ENCODE peak calls at places on chromosomes 7 and 10, in ten cellular contexts. E, K, P, L, X, A, H, Y, Z and B are unnamed samples.

GRCh38 chr10:43249151-43249961 is 17.5 kb downstream of the RASGEF1A start:
- DNase-seq in E (no peak), K (peak), P (peak), L (no peak), X (no peak), A (no peak), H (no peak), Y (no peak), Z (no peak), B (no peak)

GRCh38 chr7:15086882-15087281 is 184.3 kb upstream of the DGKB start:
- DNase-seq in E (no peak), K (no peak), P (no peak), L (no peak), X (no peak), A (no peak), H (no peak), Y (no peak), Z (no peak), B (no peak)

GRCh38 chr10:89643812-89644690 is 991 bp downstream of the PANK1 start:
- DNase-seq in E (peak), K (peak), P (peak), L (peak), X (no peak), A (peak), H (peak), Y (peak), Z (peak), B (peak)

GRCh38 chr7:48101880-48102448 is 12.9 kb downstream of the UPP1 start:
- DNase-seq in E (no peak), K (no peak), P (no peak), L (no peak), X (no peak), A (no peak), H (no peak), Y (no peak), Z (no peak), B (no peak)

GRCh38 chr7:117582219-117582704 is 102.4 kb downstream of the CFTR start:
- DNase-seq in E (no peak), K (peak), P (no peak), L (no peak), X (no peak), A (peak), H (no peak), Y (no peak), Z (no peak), B (no peak)

GRCh38 chr10:94403034-94403822 is 887 bp downstream of the TBC1D12 start:
- DNase-seq in E (peak), K (peak), P (peak), L (peak), X (peak), A (no peak), H (peak), Y (peak), Z (peak), B (no peak)

GRCh38 chr10:26391701-26392695 is 46.1 kb upstream of the APBB1IP start:
- DNase-seq in E (no peak), K (no peak), P (peak), L (no peak), X (no peak), A (no peak), H (no peak), Y (no peak), Z (no peak), B (no peak)

GRCh38 chr7:27173412-27174076 is 576 bp downstream of the HOXA10 start:
- DNase-seq in E (no peak), K (peak), P (peak), L (no peak), X (peak), A (no peak), H (no peak), Y (peak), Z (peak), B (no peak)

GRCh38 chr10:73801253-73801590 is 10.2 kb downstream of the NDST2 start:
- DNase-seq in E (no peak), K (no peak), P (no peak), L (no peak), X (no peak), A (no peak), H (no peak), Y (no peak), Z (no peak), B (no peak)

GRCh38 chr10:119655566-119656001 is 4.4 kb downstream of the BAG3 start:
- DNase-seq in E (no peak), K (peak), P (peak), L (peak), X (peak), A (no peak), H (no peak), Y (peak), Z (peak), B (no peak)

GRCh38 chr7:112509390-112509789 is 28.6 kb downstream of the LSMEM1 start:
- DNase-seq in E (no peak), K (no peak), P (no peak), L (no peak), X (no peak), A (no peak), H (no peak), Y (no peak), Z (no peak), B (no peak)

GRCh38 chr7:87328281-87328680 is 17.2 kb upstream of the CROT start:
- DNase-seq in E (no peak), K (no peak), P (no peak), L (no peak), X (no peak), A (no peak), H (no peak), Y (no peak), Z (no peak), B (no peak)

GRCh38 chr10:80599424-80599847 is 61.7 kb downstream of the SH2D4B start:
- DNase-seq in E (no peak), K (peak), P (peak), L (no peak), X (no peak), A (peak), H (peak), Y (no peak), Z (peak), B (peak)

GRCh38 chr7:157470017-157470322 is 133.2 kb downstream of the DNAJB6 start:
- DNase-seq in E (no peak), K (peak), P (no peak), L (no peak), X (no peak), A (no peak), H (no peak), Y (peak), Z (no peak), B (no peak)

GRCh38 chr10:21427804-21428481 is 97.5 kb downstream of the SKIDA1 start:
- DNase-seq in E (no peak), K (no peak), P (no peak), L (no peak), X (no peak), A (no peak), H (no peak), Y (no peak), Z (no peak), B (no peak)

GRCh38 chr10:88759366-88760101 is at the start of gene LIPN:
- DNase-seq in E (no peak), K (peak), P (no peak), L (no peak), X (no peak), A (no peak), H (no peak), Y (no peak), Z (no peak), B (no peak)

GRCh38 chr10:131082991-131083465 is 228.5 kb downstream of the TCERG1L start:
- DNase-seq in E (no peak), K (peak), P (peak), L (no peak), X (no peak), A (no peak), H (no peak), Y (no peak), Z (no peak), B (no peak)

GRCh38 chr10:50614444-50615137 is 9.2 kb downstream of the SGMS1 start:
- DNase-seq in E (no peak), K (no peak), P (no peak), L (no peak), X (no peak), A (no peak), H (no peak), Y (peak), Z (no peak), B (no peak)

GRCh38 chr7:127437241-127437640 is 44.7 kb upstream of the ZNF800 start:
- DNase-seq in E (no peak), K (no peak), P (no peak), L (no peak), X (no peak), A (no peak), H (no peak), Y (no peak), Z (no peak), B (no peak)

GRCh38 chr7:141073173-141073640 is 657 bp upstream of the TMEM178B start:
- DNase-seq in E (no peak), K (no peak), P (peak), L (peak), X (no peak), A (no peak), H (peak), Y (no peak), Z (peak), B (no peak)

GRCh38 chr10:109959571-109960145 is 36.3 kb upstream of the XPNPEP1 start:
- DNase-seq in E (no peak), K (no peak), P (no peak), L (no peak), X (no peak), A (no peak), H (no peak), Y (no peak), Z (no peak), B (no peak)

GRCh38 chr10:132282667-132283603 is 24.8 kb downstream of the STK32C start:
- DNase-seq in E (no peak), K (no peak), P (peak), L (no peak), X (no peak), A (no peak), H (no peak), Y (no peak), Z (no peak), B (no peak)

GRCh38 chr10:35356725-35357092 is 20.4 kb downstream of the CCNY start:
- DNase-seq in E (no peak), K (no peak), P (no peak), L (no peak), X (no peak), A (no peak), H (no peak), Y (no peak), Z (no peak), B (no peak)

GRCh38 chr7:74017122-74017521 is 10.9 kb upstream of the ELN start:
- DNase-seq in E (no peak), K (no peak), P (no peak), L (no peak), X (no peak), A (no peak), H (no peak), Y (no peak), Z (no peak), B (no peak)

GRCh38 chr7:33616752-33617151 is 288.6 kb upstream of the BMPER start:
- DNase-seq in E (no peak), K (no peak), P (no peak), L (no peak), X (no peak), A (no peak), H (no peak), Y (no peak), Z (no peak), B (no peak)

GRCh38 chr10:89391882-89392756 is at the start of gene IFIT1:
- DNase-seq in E (no peak), K (peak), P (peak), L (peak), X (no peak), A (no peak), H (no peak), Y (peak), Z (peak), B (no peak)

GRCh38 chr10:73797324-73798025 is 12.1 kb downstream of the ZSWIM8 start:
- DNase-seq in E (no peak), K (peak), P (no peak), L (no peak), X (no peak), A (no peak), H (no peak), Y (no peak), Z (no peak), B (no peak)

GRCh38 chr7:20598479-20599419 is 16.7 kb upstream of the ABCB5 start:
- DNase-seq in E (no peak), K (no peak), P (peak), L (no peak), X (no peak), A (no peak), H (peak), Y (no peak), Z (no peak), B (peak)

GRCh38 chr10:3552281-3552680 is 232.7 kb downstream of the KLF6 start:
- DNase-seq in E (no peak), K (no peak), P (no peak), L (no peak), X (no peak), A (no peak), H (no peak), Y (no peak), Z (no peak), B (no peak)

GRCh38 chr7:43879477-43879876 is 10.2 kb upstream of the MRPS24 start:
- DNase-seq in E (no peak), K (no peak), P (no peak), L (no peak), X (no peak), A (no peak), H (no peak), Y (no peak), Z (no peak), B (no peak)

GRCh38 chr10:86329093-86329710 is 37.4 kb downstream of the GRID1 start:
- DNase-seq in E (no peak), K (peak), P (peak), L (no peak), X (no peak), A (no peak), H (no peak), Y (no peak), Z (no peak), B (no peak)

GRCh38 chr7:121334875-121335648 is 6.3 kb downstream of the WNT16 start:
- DNase-seq in E (no peak), K (no peak), P (no peak), L (no peak), X (no peak), A (no peak), H (no peak), Y (no peak), Z (no peak), B (no peak)

GRCh38 chr10:8295311-8295710 is 240.8 kb downstream of the GATA3 start:
- DNase-seq in E (no peak), K (no peak), P (no peak), L (no peak), X (no peak), A (no peak), H (no peak), Y (no peak), Z (no peak), B (no peak)

GRCh38 chr10:8283986-8284385 is 229.5 kb downstream of the GATA3 start:
- DNase-seq in E (no peak), K (no peak), P (no peak), L (no peak), X (no peak), A (no peak), H (no peak), Y (no peak), Z (no peak), B (no peak)

GRCh38 chr10:8288600-8288999 is 234.1 kb downstream of the GATA3 start:
- DNase-seq in E (no peak), K (no peak), P (no peak), L (no peak), X (no peak), A (no peak), H (no peak), Y (no peak), Z (no peak), B (no peak)

GRCh38 chr10:8294779-8295178 is 240.3 kb downstream of the GATA3 start:
- DNase-seq in E (no peak), K (no peak), P (no peak), L (no peak), X (no peak), A (no peak), H (no peak), Y (no peak), Z (no peak), B (no peak)

DNA sequence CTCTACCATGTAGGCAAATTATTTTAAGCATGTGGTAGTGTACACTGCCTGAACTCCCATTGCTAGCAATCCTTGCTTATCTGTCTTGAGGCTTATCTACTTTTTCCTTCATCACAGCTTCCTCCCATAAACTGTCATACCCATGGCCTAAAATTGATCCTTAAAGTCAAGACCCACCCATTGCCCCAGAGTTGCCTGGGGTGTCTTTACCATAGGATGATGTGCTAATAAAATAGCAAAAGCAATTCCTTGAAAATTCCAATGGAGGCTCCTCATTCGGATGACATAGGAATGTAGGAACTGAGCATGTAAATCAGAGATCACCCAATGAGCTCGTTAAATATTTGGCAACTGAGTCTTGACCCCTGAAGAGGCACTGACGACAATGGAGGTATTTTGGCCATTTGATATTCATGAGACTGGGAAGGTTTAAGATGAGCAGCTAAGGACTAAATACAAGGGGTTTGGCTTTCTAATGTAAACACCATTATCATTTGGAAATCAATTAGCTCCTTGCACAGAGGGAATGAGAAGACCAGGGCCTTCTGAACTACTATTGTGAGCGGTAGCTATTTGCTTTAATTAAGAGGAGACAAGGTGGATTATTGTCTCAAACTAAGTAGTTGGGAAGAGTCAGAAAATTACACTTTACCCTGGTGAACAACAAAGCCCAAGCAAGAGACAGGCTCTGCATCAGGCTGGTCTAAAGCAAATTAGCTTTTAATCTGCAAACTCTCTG is 234.9 kb downstream of the GATA3 start:
- DNase-seq in E (no peak), K (no peak), P (no peak), L (no peak), X (no peak), A (no peak), H (no peak), Y (no peak), Z (no peak), B (no peak)
- TF ChIP-seq POLR2AphosphoS5 in E (no peak), K (no peak), P (no peak), L (no peak), X (no peak), A (no peak), H (no peak), Y (no peak), Z (no peak), B (no peak)

DNA sequence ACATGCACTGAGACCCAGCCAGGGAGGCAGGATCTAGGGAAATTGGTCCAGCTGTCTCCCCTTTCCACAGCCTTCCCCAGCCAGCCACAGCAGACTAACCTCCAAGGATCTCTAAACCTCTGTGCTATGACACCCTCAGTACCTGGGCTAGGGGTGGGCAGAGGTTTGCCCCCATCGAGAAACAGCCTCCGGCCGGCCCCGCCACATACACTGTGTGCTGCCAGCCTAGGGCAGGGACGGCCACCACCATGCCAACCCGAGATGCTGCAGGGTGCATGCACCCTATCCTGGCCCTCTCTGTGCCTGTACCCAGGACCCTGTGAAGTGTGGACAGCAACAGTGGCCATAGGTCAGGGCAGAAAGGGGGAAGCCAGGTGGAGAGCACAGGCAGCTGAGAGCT is 58.1 kb downstream of the PARP12 start:
- DNase-seq in E (no peak), K (peak), P (no peak), L (no peak), X (no peak), A (no peak), H (no peak), Y (no peak), Z (no peak), B (no peak)
- TF ChIP-seq POLR2AphosphoS5 in E (no peak), K (no peak), P (no peak), L (no peak), X (no peak), A (no peak), H (no peak), Y (no peak), Z (no peak), B (no peak)

DNA sequence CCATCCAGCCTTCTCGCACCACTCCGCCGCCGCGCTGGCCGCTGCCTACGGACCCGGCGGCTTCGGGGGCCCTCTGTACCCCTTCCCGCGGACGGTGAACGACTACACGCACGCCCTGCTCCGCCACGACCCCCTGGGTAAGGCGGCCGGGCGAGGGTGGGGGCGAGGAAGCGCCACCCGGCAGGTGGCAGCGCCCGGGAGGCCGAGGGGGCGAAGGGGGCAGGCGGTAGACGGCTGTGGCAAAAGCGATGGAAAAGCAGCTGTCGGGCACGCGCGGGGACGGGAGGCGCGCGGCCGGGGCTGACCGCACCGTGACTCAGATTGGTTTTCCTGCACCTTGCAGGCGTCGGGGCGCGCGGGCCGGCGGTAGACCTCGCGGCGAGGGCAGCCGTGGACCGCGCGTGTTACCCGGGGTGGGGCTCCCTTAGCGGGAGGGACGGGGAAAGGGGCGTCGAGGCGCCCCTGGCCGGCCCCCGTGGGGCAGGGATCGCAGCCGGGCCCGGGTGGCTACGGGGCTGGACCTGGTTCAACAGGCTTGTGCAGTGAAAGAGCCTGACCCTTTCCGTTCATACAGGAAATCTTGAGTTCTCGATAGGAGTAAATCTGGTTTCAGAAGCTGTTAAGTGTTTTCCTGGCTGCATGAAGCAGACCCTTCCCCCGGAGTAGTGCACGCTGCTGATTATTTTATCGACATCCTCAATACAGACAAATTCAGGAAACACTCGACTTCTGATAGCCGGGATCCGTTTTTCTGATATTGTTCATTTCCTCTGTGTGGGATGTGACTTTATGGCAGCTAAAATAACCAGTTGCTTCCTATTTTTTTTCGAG is 671 bp downstream of the HHEX start:
- DNase-seq in E (no peak), K (peak), P (peak), L (no peak), X (no peak), A (no peak), H (no peak), Y (peak), Z (peak), B (no peak)
- TF ChIP-seq POLR2AphosphoS5 in E (no peak), K (peak), P (no peak), L (no peak), X (peak), A (no peak), H (no peak), Y (peak), Z (peak), B (no peak)

DNA sequence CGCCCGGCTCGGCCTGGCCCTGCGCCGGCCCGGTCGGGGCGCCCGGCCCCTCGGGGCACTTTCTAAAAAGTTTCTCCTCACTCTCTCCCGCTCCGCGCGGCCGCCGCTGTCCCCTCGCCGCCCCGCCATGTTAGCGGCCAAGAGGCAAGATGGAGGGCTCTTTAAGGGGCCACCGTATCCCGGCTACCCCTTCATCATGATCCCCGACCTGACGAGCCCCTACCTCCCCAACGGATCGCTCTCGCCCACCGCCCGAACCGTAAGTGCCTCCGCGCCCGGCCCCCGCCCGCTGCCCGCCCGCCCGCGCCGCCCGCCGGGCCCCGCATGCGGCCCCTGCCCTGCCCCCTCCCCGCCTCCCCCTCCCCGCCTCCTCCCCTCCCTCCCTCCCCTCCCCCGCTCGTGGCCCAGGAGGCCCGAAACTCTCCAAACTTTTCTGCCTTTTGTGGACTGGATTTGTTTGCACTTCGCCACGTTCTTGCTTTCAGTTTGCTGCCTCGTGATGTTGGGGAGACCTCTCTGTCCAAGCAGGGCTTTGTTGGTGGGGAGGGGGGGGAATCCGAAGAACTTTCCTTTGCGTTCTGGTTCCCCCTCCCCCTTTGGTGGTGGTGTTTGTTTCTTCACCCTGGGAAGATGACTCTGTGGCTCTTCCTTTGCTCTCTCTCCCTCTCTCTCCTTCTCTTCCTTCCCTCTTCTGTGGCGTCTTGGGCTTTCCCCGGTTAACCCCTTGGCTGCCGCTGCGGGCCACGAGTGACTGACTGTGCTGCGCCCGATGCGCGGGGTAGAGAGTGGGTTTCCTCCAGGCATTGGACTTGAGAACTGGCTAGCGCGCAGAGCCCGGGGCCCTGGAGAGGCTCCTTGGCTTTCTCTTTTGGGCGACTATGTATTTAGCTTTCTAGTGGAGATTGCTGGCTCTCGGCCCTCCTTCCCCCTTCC is 1.6 kb downstream of the TCF7L2 start:
- DNase-seq in E (no peak), K (peak), P (peak), L (peak), X (peak), A (no peak), H (no peak), Y (peak), Z (peak), B (no peak)
- TF ChIP-seq POLR2AphosphoS5 in E (no peak), K (peak), P (no peak), L (peak), X (peak), A (peak), H (no peak), Y (no peak), Z (peak), B (peak)